ENCODE peak calls at places on chromosomes 11 and 22, in ten cellular contexts. One of them, this sample, is unnamed.

GRCh38 chr22:24305260-24305692 is 34.6 kb downstream of the SPECC1L start:
- DNase-seq in dermis blood vessel endothelial cell: peak
- DNase-seq in skeletal muscle cell: no peak
- DNase-seq in anterior cingulate cortex: no peak
- DNase-seq in occipital lobe: no peak
- DNase-seq in epithelial cell of prostate: no peak
- DNase-seq in stimulated activated CD4-positive, alpha-beta T cell treated with anti-CD3 and anti-CD28 coated beads, Interleukin-15, amount 100 ng/mL, for 1 hour: no peak
- DNase-seq in nucleus accumbens: no peak
- DNase-seq in endothelial cell of umbilical vein: peak
- DNase-seq in BJ: no peak
- DNase-seq in this sample: no peak

GRCh38 chr11:9351321-9351881 is 33.1 kb upstream of the IPO7 start:
- DNase-seq in dermis blood vessel endothelial cell: no peak
- DNase-seq in skeletal muscle cell: no peak
- DNase-seq in anterior cingulate cortex: no peak
- DNase-seq in occipital lobe: no peak
- DNase-seq in epithelial cell of prostate: no peak
- DNase-seq in stimulated activated CD4-positive, alpha-beta T cell treated with anti-CD3 and anti-CD28 coated beads, Interleukin-15, amount 100 ng/mL, for 1 hour: no peak
- DNase-seq in nucleus accumbens: no peak
- DNase-seq in endothelial cell of umbilical vein: no peak
- DNase-seq in BJ: no peak
- DNase-seq in this sample: no peak

GRCh38 chr11:78083036-78083435 is 3.4 kb upstream of the NDUFC2 start:
- DNase-seq in dermis blood vessel endothelial cell: no peak
- DNase-seq in skeletal muscle cell: no peak
- DNase-seq in anterior cingulate cortex: no peak
- DNase-seq in occipital lobe: no peak
- DNase-seq in epithelial cell of prostate: no peak
- DNase-seq in stimulated activated CD4-positive, alpha-beta T cell treated with anti-CD3 and anti-CD28 coated beads, Interleukin-15, amount 100 ng/mL, for 1 hour: no peak
- DNase-seq in nucleus accumbens: no peak
- DNase-seq in endothelial cell of umbilical vein: no peak
- DNase-seq in BJ: no peak
- DNase-seq in this sample: no peak

GRCh38 chr22:49284931-49285330 is 542.7 kb downstream of the BRD1 start:
- DNase-seq in dermis blood vessel endothelial cell: no peak
- DNase-seq in skeletal muscle cell: no peak
- DNase-seq in anterior cingulate cortex: no peak
- DNase-seq in occipital lobe: no peak
- DNase-seq in epithelial cell of prostate: no peak
- DNase-seq in stimulated activated CD4-positive, alpha-beta T cell treated with anti-CD3 and anti-CD28 coated beads, Interleukin-15, amount 100 ng/mL, for 1 hour: no peak
- DNase-seq in nucleus accumbens: no peak
- DNase-seq in endothelial cell of umbilical vein: no peak
- DNase-seq in BJ: no peak
- DNase-seq in this sample: no peak

GRCh38 chr11:93028959-93029536 is 59.6 kb downstream of the MTNR1B start:
- DNase-seq in dermis blood vessel endothelial cell: no peak
- DNase-seq in skeletal muscle cell: no peak
- DNase-seq in anterior cingulate cortex: no peak
- DNase-seq in occipital lobe: no peak
- DNase-seq in epithelial cell of prostate: no peak
- DNase-seq in stimulated activated CD4-positive, alpha-beta T cell treated with anti-CD3 and anti-CD28 coated beads, Interleukin-15, amount 100 ng/mL, for 1 hour: no peak
- DNase-seq in nucleus accumbens: no peak
- DNase-seq in endothelial cell of umbilical vein: no peak
- DNase-seq in BJ: no peak
- DNase-seq in this sample: no peak

GRCh38 chr22:23774114-23774921 is 1.7 kb downstream of the MMP11 start:
- DNase-seq in dermis blood vessel endothelial cell: no peak
- DNase-seq in skeletal muscle cell: no peak
- DNase-seq in anterior cingulate cortex: no peak
- DNase-seq in occipital lobe: no peak
- DNase-seq in epithelial cell of prostate: no peak
- DNase-seq in stimulated activated CD4-positive, alpha-beta T cell treated with anti-CD3 and anti-CD28 coated beads, Interleukin-15, amount 100 ng/mL, for 1 hour: no peak
- DNase-seq in nucleus accumbens: no peak
- DNase-seq in endothelial cell of umbilical vein: no peak
- DNase-seq in BJ: no peak
- DNase-seq in this sample: no peak

GRCh38 chr11:62337682-62338181 is 484 bp downstream of the ASRGL1 start:
- DNase-seq in dermis blood vessel endothelial cell: peak
- DNase-seq in skeletal muscle cell: no peak
- DNase-seq in anterior cingulate cortex: peak
- DNase-seq in occipital lobe: peak
- DNase-seq in epithelial cell of prostate: no peak
- DNase-seq in stimulated activated CD4-positive, alpha-beta T cell treated with anti-CD3 and anti-CD28 coated beads, Interleukin-15, amount 100 ng/mL, for 1 hour: no peak
- DNase-seq in nucleus accumbens: peak
- DNase-seq in endothelial cell of umbilical vein: peak
- DNase-seq in BJ: no peak
- DNase-seq in this sample: no peak

GRCh38 chr11:15101072-15101701 is 13.5 kb upstream of the INSC start:
- DNase-seq in dermis blood vessel endothelial cell: peak
- DNase-seq in skeletal muscle cell: no peak
- DNase-seq in anterior cingulate cortex: no peak
- DNase-seq in occipital lobe: peak
- DNase-seq in epithelial cell of prostate: no peak
- DNase-seq in stimulated activated CD4-positive, alpha-beta T cell treated with anti-CD3 and anti-CD28 coated beads, Interleukin-15, amount 100 ng/mL, for 1 hour: no peak
- DNase-seq in nucleus accumbens: peak
- DNase-seq in endothelial cell of umbilical vein: peak
- DNase-seq in BJ: no peak
- DNase-seq in this sample: peak

GRCh38 chr11:130216591-130217132 is 57.1 kb downstream of the ST14 start:
- DNase-seq in dermis blood vessel endothelial cell: no peak
- DNase-seq in skeletal muscle cell: no peak
- DNase-seq in anterior cingulate cortex: no peak
- DNase-seq in occipital lobe: no peak
- DNase-seq in epithelial cell of prostate: no peak
- DNase-seq in stimulated activated CD4-positive, alpha-beta T cell treated with anti-CD3 and anti-CD28 coated beads, Interleukin-15, amount 100 ng/mL, for 1 hour: no peak
- DNase-seq in nucleus accumbens: no peak
- DNase-seq in endothelial cell of umbilical vein: no peak
- DNase-seq in BJ: no peak
- DNase-seq in this sample: no peak

GRCh38 chr11:133957926-133958325 is 1.2 kb upstream of the IGSF9B start:
- DNase-seq in dermis blood vessel endothelial cell: no peak
- DNase-seq in skeletal muscle cell: no peak
- DNase-seq in anterior cingulate cortex: no peak
- DNase-seq in occipital lobe: no peak
- DNase-seq in epithelial cell of prostate: no peak
- DNase-seq in stimulated activated CD4-positive, alpha-beta T cell treated with anti-CD3 and anti-CD28 coated beads, Interleukin-15, amount 100 ng/mL, for 1 hour: no peak
- DNase-seq in nucleus accumbens: no peak
- DNase-seq in endothelial cell of umbilical vein: no peak
- DNase-seq in BJ: no peak
- DNase-seq in this sample: no peak

GRCh38 chr11:46594383-46594718 is 528 bp upstream of the AMBRA1 start:
- DNase-seq in dermis blood vessel endothelial cell: no peak
- DNase-seq in skeletal muscle cell: no peak
- DNase-seq in anterior cingulate cortex: no peak
- DNase-seq in occipital lobe: no peak
- DNase-seq in epithelial cell of prostate: no peak
- DNase-seq in stimulated activated CD4-positive, alpha-beta T cell treated with anti-CD3 and anti-CD28 coated beads, Interleukin-15, amount 100 ng/mL, for 1 hour: no peak
- DNase-seq in nucleus accumbens: no peak
- DNase-seq in endothelial cell of umbilical vein: no peak
- DNase-seq in BJ: no peak
- DNase-seq in this sample: no peak

GRCh38 chr11:61290905-61291690 is 4.0 kb downstream of the VWCE start:
- DNase-seq in dermis blood vessel endothelial cell: no peak
- DNase-seq in skeletal muscle cell: no peak
- DNase-seq in anterior cingulate cortex: no peak
- DNase-seq in occipital lobe: no peak
- DNase-seq in epithelial cell of prostate: no peak
- DNase-seq in stimulated activated CD4-positive, alpha-beta T cell treated with anti-CD3 and anti-CD28 coated beads, Interleukin-15, amount 100 ng/mL, for 1 hour: no peak
- DNase-seq in nucleus accumbens: no peak
- DNase-seq in endothelial cell of umbilical vein: no peak
- DNase-seq in BJ: no peak
- DNase-seq in this sample: no peak

GRCh38 chr22:37627545-37627944 is 11.9 kb upstream of the SH3BP1 start:
- DNase-seq in dermis blood vessel endothelial cell: no peak
- DNase-seq in skeletal muscle cell: no peak
- DNase-seq in anterior cingulate cortex: peak
- DNase-seq in occipital lobe: no peak
- DNase-seq in epithelial cell of prostate: no peak
- DNase-seq in stimulated activated CD4-positive, alpha-beta T cell treated with anti-CD3 and anti-CD28 coated beads, Interleukin-15, amount 100 ng/mL, for 1 hour: no peak
- DNase-seq in nucleus accumbens: no peak
- DNase-seq in endothelial cell of umbilical vein: no peak
- DNase-seq in BJ: no peak
- DNase-seq in this sample: no peak

GRCh38 chr11:66225054-66225453 is 43.4 kb upstream of the RAB1B start:
- DNase-seq in dermis blood vessel endothelial cell: no peak
- DNase-seq in skeletal muscle cell: no peak
- DNase-seq in anterior cingulate cortex: no peak
- DNase-seq in occipital lobe: no peak
- DNase-seq in epithelial cell of prostate: no peak
- DNase-seq in stimulated activated CD4-positive, alpha-beta T cell treated with anti-CD3 and anti-CD28 coated beads, Interleukin-15, amount 100 ng/mL, for 1 hour: no peak
- DNase-seq in nucleus accumbens: no peak
- DNase-seq in endothelial cell of umbilical vein: no peak
- DNase-seq in BJ: no peak
- DNase-seq in this sample: no peak

GRCh38 chr11:122180435-122180834 is 64.4 kb upstream of the BLID start:
- DNase-seq in dermis blood vessel endothelial cell: peak
- DNase-seq in skeletal muscle cell: peak
- DNase-seq in anterior cingulate cortex: no peak
- DNase-seq in occipital lobe: no peak
- DNase-seq in epithelial cell of prostate: no peak
- DNase-seq in stimulated activated CD4-positive, alpha-beta T cell treated with anti-CD3 and anti-CD28 coated beads, Interleukin-15, amount 100 ng/mL, for 1 hour: no peak
- DNase-seq in nucleus accumbens: no peak
- DNase-seq in endothelial cell of umbilical vein: peak
- DNase-seq in BJ: peak
- DNase-seq in this sample: peak

GRCh38 chr22:35509451-35509850 is 31.2 kb upstream of the RASD2 start:
- DNase-seq in dermis blood vessel endothelial cell: no peak
- DNase-seq in skeletal muscle cell: no peak
- DNase-seq in anterior cingulate cortex: no peak
- DNase-seq in occipital lobe: no peak
- DNase-seq in epithelial cell of prostate: no peak
- DNase-seq in stimulated activated CD4-positive, alpha-beta T cell treated with anti-CD3 and anti-CD28 coated beads, Interleukin-15, amount 100 ng/mL, for 1 hour: no peak
- DNase-seq in nucleus accumbens: no peak
- DNase-seq in endothelial cell of umbilical vein: no peak
- DNase-seq in BJ: no peak
- DNase-seq in this sample: no peak

GRCh38 chr11:114133548-114134329 is 74.2 kb downstream of the ZBTB16 start:
- DNase-seq in dermis blood vessel endothelial cell: no peak
- DNase-seq in skeletal muscle cell: peak
- DNase-seq in anterior cingulate cortex: no peak
- DNase-seq in occipital lobe: no peak
- DNase-seq in epithelial cell of prostate: no peak
- DNase-seq in stimulated activated CD4-positive, alpha-beta T cell treated with anti-CD3 and anti-CD28 coated beads, Interleukin-15, amount 100 ng/mL, for 1 hour: no peak
- DNase-seq in nucleus accumbens: no peak
- DNase-seq in endothelial cell of umbilical vein: peak
- DNase-seq in BJ: no peak
- DNase-seq in this sample: peak

GRCh38 chr11:71133946-71134345 is 118.4 kb downstream of the SHANK2 start:
- DNase-seq in dermis blood vessel endothelial cell: no peak
- DNase-seq in skeletal muscle cell: no peak
- DNase-seq in anterior cingulate cortex: no peak
- DNase-seq in occipital lobe: no peak
- DNase-seq in epithelial cell of prostate: no peak
- DNase-seq in stimulated activated CD4-positive, alpha-beta T cell treated with anti-CD3 and anti-CD28 coated beads, Interleukin-15, amount 100 ng/mL, for 1 hour: no peak
- DNase-seq in nucleus accumbens: no peak
- DNase-seq in endothelial cell of umbilical vein: no peak
- DNase-seq in BJ: no peak
- DNase-seq in this sample: no peak

GRCh38 chr11:68214173-68215086 is 1.3 kb upstream of the KMT5B start:
- DNase-seq in dermis blood vessel endothelial cell: no peak
- DNase-seq in skeletal muscle cell: no peak
- DNase-seq in anterior cingulate cortex: no peak
- DNase-seq in occipital lobe: no peak
- DNase-seq in epithelial cell of prostate: no peak
- DNase-seq in stimulated activated CD4-positive, alpha-beta T cell treated with anti-CD3 and anti-CD28 coated beads, Interleukin-15, amount 100 ng/mL, for 1 hour: no peak
- DNase-seq in nucleus accumbens: no peak
- DNase-seq in endothelial cell of umbilical vein: peak
- DNase-seq in BJ: no peak
- DNase-seq in this sample: no peak

GRCh38 chr11:7609521-7609920 is 63.8 kb downstream of the CYB5R2 start:
- DNase-seq in dermis blood vessel endothelial cell: no peak
- DNase-seq in skeletal muscle cell: no peak
- DNase-seq in anterior cingulate cortex: no peak
- DNase-seq in occipital lobe: no peak
- DNase-seq in epithelial cell of prostate: no peak
- DNase-seq in stimulated activated CD4-positive, alpha-beta T cell treated with anti-CD3 and anti-CD28 coated beads, Interleukin-15, amount 100 ng/mL, for 1 hour: no peak
- DNase-seq in nucleus accumbens: no peak
- DNase-seq in endothelial cell of umbilical vein: no peak
- DNase-seq in BJ: no peak
- DNase-seq in this sample: peak

This sample was measured in fibroblast of gingiva.